ENCODE peak calls at places on chromosomes 12 and 14, in five cellular contexts. Y, M, G, Z and L are unnamed samples. For H3K4me1, the result is how much of the 10 kb centered on the place peaks cover.

GRCh38 chr14:101823511-101824120 is 62.1 kb downstream of the PPP2R5C start:
- DNase-seq in G (peak), Z (peak), Y (no peak), M (no peak), L (no peak)

GRCh38 chr12:118302053-118302452 is 70.7 kb downstream of the TAOK3 start:
- DNase-seq in G (no peak), Z (no peak), M (no peak), Y (peak), L (peak)

GRCh38 chr14:52091913-52092312 is 23.1 kb upstream of the NID2 start:
- DNase-seq in G (no peak), M (no peak), Y (no peak), Z (no peak), L (no peak)

GRCh38 chr12:97276198-97276580 is 186.4 kb upstream of the RMST start:
- DNase-seq in G (no peak), Z (no peak), M (no peak), Y (no peak), L (no peak)

GRCh38 chr12:96099431-96099830 is 64.0 kb upstream of the LTA4H start:
- DNase-seq in Y (no peak), M (no peak), G (no peak), Z (no peak), L (no peak)

GRCh38 chr14:100649173-100649519 is 61.9 kb upstream of the BEGAIN start:
- DNase-seq in M (no peak), Y (peak), G (no peak), Z (no peak), L (no peak)

GRCh38 chr12:45220961-45221360 is 5.1 kb downstream of the ANO6 start:
- DNase-seq in Z (no peak), M (no peak), G (no peak), Y (no peak), L (no peak)

GRCh38 chr14:104307627-104308401 is 169.4 kb downstream of the KIF26A start:
- DNase-seq in Y (no peak), G (no peak), M (peak), Z (peak), L (no peak)

GRCh38 chr14:81400202-81400678 is at the start of gene STON2:
- DNase-seq in G (no peak), Z (no peak), Y (no peak), M (no peak), L (no peak)

GRCh38 chr14:23876160-23876750 is 77.3 kb upstream of the DHRS4 start:
- DNase-seq in G (no peak), Y (no peak), M (no peak), Z (no peak), L (no peak)

GRCh38 chr14:85088231-85088630 is 441.7 kb upstream of the FLRT2 start:
- DNase-seq in G (no peak), Z (no peak), M (no peak), Y (no peak), L (no peak)

GRCh38 chr12:6333566-6333965 is 8.3 kb downstream of the TNFRSF1A start:
- DNase-seq in G (no peak), M (no peak), Z (no peak), Y (peak), L (no peak)

GRCh38 chr14:78836777-78837176 is 666.6 kb downstream of the NRXN3 start:
- DNase-seq in Y (peak), G (no peak), Z (no peak), M (no peak), L (peak)

GRCh38 chr14:45362505-45362904 is 109.5 kb upstream of the MIS18BP1 start:
- DNase-seq in G (no peak), M (no peak), Y (no peak), Z (no peak), L (no peak)

GRCh38 chr14:45359766-45360165 is 106.8 kb upstream of the MIS18BP1 start:
- DNase-seq in G (no peak), M (no peak), Y (peak), Z (no peak), L (no peak)

GRCh38 chr14:45361727-45362126 is 108.7 kb upstream of the MIS18BP1 start:
- DNase-seq in Z (no peak), G (no peak), M (no peak), Y (no peak), L (no peak)

GRCh38 chr14:45364565-45364964 is 111.6 kb upstream of the MIS18BP1 start:
- DNase-seq in Y (no peak), G (no peak), M (no peak), Z (no peak), L (no peak)
- TF ChIP-seq CTCF in Y (no peak), G (no peak), M (no peak), Z (no peak), L (no peak)

DNA sequence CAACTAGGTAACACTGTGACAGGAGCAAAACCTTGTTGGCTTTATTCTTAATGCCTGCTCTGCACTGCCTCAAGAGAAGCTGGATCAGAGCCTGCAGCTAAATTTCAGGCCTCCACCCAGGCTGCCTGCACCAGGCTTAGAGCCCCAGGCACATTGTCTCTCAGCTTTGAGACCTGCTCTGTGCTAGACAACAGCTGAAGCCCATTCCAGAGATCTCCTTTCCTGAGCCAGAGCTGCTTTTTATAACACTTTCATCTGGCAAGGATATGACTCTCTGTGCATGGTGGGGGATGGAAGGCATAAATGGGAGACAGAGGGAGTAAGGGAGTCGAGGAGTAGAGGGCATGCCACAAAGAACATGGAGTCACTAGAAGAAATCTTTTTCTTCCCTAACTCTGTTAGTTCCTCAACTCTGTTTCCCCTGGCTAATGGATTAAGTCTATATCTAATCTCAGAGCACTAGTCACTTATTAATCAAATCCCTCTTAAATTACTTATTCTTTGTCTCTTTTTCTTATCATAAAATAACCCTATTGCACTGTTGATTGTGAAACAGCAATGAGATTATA is 27.1 kb upstream of the LUM start:
- DNase-seq in G (peak), Z (peak), M (no peak), Y (no peak), L (no peak)
- H3K4me1 ChIP-seq in G (under half), Z (half or more), M (under half), Y (under half), L (under half)

DNA sequence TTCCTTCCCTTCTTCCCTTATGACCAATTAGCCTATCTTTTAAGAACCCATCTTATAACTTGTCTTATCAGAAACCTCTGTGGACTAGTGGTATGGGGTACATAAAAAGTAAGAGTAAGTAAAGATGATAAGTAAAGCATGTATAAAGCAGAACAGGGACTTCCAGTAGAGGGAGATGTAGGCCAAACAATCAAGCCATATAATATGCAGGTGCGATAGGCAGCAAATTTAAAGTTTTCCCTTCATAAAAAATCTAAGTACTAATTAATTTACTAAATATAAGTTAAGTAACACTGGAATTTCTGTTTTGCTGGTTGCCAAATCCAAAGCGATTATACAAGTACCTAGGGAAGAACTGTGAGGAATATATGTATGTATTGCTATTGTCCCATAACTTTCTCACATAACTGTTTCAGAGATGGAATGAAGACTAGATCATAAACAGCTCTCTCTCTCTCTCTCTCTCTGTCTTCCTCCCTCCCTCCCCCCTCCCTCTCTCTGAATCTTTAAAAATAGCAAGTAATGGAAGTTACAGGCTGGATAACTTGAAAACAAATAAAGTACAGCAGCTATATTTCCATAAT is 25.7 kb downstream of the METTL25 start:
- DNase-seq in Y (peak), G (no peak), M (no peak), Z (no peak), L (no peak)
- TF ChIP-seq CTCF in Y (peak), G (no peak), M (no peak), Z (no peak), L (no peak)

DNA sequence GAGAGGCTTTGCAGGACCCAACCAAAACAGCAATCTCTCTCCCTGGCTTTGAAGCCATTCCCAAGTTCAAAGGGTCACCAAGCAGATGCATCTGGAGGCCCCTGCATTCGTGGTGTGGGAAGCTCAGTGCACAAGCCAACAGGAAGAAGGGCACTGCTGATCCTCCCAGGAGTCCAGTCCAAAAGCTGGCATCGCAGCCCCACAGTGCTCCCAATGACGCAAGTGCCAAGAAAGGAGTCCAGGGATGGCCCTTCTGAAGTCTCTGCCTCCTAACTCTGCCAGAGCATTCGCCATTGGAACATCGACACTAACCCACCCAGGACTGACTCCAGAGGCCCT is 25.1 kb downstream of the PXN start:
- DNase-seq in Z (no peak), M (no peak), G (no peak), Y (no peak), L (no peak)
- H3K4me1 ChIP-seq in Z (half or more), M (under half), G (under half), Y (under half), L (half or more)

DNA sequence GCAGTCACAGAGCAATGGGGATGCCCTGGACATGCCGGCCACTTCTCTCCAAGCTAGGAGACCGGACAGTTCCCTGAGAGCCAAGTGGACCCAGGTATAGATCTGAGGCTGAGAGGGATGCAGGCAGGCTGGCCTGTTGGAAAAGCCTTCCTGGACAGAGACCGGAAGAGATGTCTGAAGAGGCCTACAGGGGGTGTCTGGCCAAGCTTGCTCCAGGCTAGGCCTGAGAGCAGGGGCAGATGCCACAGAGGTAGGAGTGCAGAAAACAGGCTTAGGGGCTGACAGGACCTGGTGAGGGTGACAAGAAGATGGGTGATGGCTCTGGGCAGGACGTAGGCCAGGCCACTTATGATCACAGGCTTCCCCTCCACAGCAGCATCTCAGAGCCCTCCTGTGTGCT is 30.2 kb downstream of the ARL6IP4 start:
- DNase-seq in G (no peak), Y (no peak), Z (no peak), M (no peak), L (no peak)
- TF ChIP-seq CTCF in G (no peak), Y (no peak), Z (no peak), M (no peak), L (no peak)

GRCh38 chr14:89428163-89428523 is 11.1 kb upstream of the FOXN3 start:
- DNase-seq in Z (no peak), G (no peak), Y (no peak), M (no peak), L (no peak)
- H3K4me1 ChIP-seq in Z (under half), G (under half), Y (under half), M (under half), L (under half)

DNA sequence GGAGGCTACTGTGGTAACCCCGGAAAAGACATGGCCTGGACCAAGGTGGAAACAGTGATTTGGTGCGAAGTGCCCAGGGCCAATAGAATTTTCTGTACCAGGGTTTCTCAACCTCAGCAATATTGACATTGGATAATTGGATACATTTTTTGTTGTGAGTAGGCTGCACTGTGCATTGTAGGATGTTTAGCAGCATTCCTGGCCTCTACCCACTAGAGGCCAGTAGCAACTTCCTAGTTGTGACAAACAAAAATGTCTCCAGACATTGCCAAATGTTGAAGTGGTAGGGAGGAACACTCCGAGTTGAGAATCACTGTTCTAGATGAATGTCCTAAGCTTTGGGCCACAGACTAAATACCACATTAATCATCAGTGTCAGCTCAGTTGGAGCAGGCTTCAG is 6.2 kb upstream of the CGRRF1 start:
- DNase-seq in G (no peak), Z (no peak), M (no peak), Y (peak), L (no peak)
- TF ChIP-seq CTCF in G (no peak), Z (no peak), M (no peak), Y (peak), L (no peak)

DNA sequence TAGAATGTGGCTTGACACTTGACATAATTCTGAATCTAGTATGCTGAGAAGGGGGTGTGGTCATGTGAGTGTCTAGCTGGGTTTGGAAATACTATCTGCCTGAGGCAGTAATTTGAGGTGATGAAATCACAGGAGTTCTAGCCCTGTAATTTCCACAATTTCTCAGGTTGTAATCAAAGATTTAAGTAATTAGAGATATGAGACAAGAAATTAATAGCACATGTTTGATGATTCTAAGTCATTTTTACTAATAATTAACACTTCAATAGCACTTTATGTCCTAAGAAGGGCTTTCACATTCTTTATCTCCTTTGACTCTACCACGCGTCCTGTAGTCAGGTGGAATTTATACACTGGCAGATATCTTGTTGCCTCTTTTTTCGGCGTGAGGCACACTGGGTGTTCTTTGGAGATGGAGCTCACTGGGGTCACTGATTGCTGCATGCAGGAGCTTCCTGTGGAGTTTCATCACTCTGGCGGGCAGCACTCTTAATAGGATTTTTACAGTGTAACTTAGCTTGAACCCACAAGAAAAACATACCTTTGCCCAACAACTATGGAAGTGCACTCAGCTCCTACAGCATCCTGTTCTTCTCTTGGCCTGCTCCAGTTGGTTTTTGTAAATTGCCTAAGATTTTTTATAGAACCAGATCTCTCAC is 3.3 kb upstream of the AMIGO2 start:
- DNase-seq in G (no peak), M (no peak), Y (peak), Z (no peak), L (no peak)
- H3K4me1 ChIP-seq in G (under half), M (under half), Y (under half), Z (under half), L (under half)

GRCh38 chr12:109329710-109330109 is 18.0 kb upstream of the MYO1H start:
- DNase-seq in Z (no peak), M (no peak), Y (no peak), G (no peak), L (no peak)

GRCh38 chr12:109331546-109331945 is 16.2 kb upstream of the MYO1H start:
- DNase-seq in M (no peak), Z (no peak), Y (no peak), G (no peak), L (no peak)

GRCh38 chr12:109334887-109335286 is 12.8 kb upstream of the MYO1H start:
- DNase-seq in Y (no peak), Z (no peak), G (no peak), M (no peak), L (no peak)

GRCh38 chr12:109330282-109330681 is 17.4 kb upstream of the MYO1H start:
- DNase-seq in M (no peak), Y (no peak), G (no peak), Z (no peak), L (no peak)

GRCh38 chr12:109329003-109329402 is 18.7 kb upstream of the MYO1H start:
- DNase-seq in Y (no peak), Z (no peak), M (no peak), G (no peak), L (no peak)
- TF ChIP-seq CTCF in Y (no peak), Z (no peak), M (no peak), G (no peak), L (no peak)

DNA sequence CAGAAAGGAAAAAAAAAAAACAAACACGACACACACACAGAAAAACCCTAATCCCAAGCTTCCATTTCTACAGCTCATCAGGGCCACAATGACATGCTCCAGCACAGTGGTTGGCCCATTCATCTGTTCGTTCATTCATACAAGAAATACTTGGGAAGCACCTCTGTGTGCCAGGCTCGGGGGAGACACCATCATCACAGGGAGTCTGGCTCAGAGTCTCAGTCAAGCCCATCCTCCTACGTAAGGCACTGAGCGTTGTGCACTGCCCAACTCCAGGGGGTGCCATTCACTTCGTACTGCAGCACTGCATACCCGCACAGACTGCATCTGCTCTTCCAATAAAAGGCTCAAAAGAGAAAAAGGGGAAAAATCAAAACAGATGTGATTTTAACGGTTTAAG is 15.3 kb downstream of the VPS37B start:
- DNase-seq in Z (no peak), G (no peak), M (no peak), Y (peak), L (no peak)
- H3K4me1 ChIP-seq in Z (under half), G (under half), M (under half), Y (under half), L (under half)